ENCODE peak calls at places on chromosomes 12 and 14, in five cellular contexts. Z is CD4-positive, alpha-beta T cell; K is GM04504; J is WERI-Rb-1; R is choroid plexus epithelial cell. V is an unnamed sample.

GRCh38 chr12:121789233-121789781 is 4.2 kb downstream of the RHOF start:
- DNase-seq in Z (no peak), K (no peak), J (no peak), R (no peak), V (no peak)

GRCh38 chr12:49838973-49839633 is 3.8 kb downstream of the BCDIN3D start:
- DNase-seq in Z (no peak), K (no peak), J (peak), R (peak), V (no peak)

GRCh38 chr14:44989497-44990440 is 27.8 kb downstream of the TOGARAM1 start:
- DNase-seq in Z (no peak), K (no peak), J (no peak), R (no peak), V (no peak)

GRCh38 chr14:66509874-66510273 is 1.9 kb downstream of the GPHN start:
- DNase-seq in Z (no peak), K (no peak), J (no peak), R (peak), V (no peak)

GRCh38 chr12:108839011-108839889 is 18.1 kb downstream of the SSH1 start:
- DNase-seq in Z (no peak), K (peak), J (no peak), R (no peak), V (no peak)

GRCh38 chr14:70888681-70889175 is 18.5 kb upstream of the PCNX1 start:
- DNase-seq in Z (no peak), K (no peak), J (no peak), R (peak), V (no peak)

GRCh38 chr12:32106153-32106516 is 512 bp upstream of the BICD1 start:
- DNase-seq in Z (no peak), K (no peak), J (no peak), R (no peak), V (no peak)

GRCh38 chr12:27060740-27061139 is 21.6 kb downstream of the C12orf71 start:
- DNase-seq in Z (no peak), K (no peak), J (no peak), R (no peak), V (no peak)

GRCh38 chr12:131075194-131075593 is 121.5 kb downstream of the ADGRD1 start:
- DNase-seq in Z (no peak), K (no peak), J (no peak), R (no peak), V (no peak)

GRCh38 chr12:68070957-68071356 is 81.7 kb downstream of the IFNG-AS1 start:
- DNase-seq in Z (no peak), K (no peak), J (no peak), R (no peak), V (no peak)

GRCh38 chr12:3263939-3264699 is 186.9 kb downstream of the TSPAN9 start:
- DNase-seq in Z (no peak), K (no peak), J (no peak), R (no peak), V (no peak)

GRCh38 chr12:10101042-10101579 is 2.3 kb upstream of the CLEC1A start:
- DNase-seq in Z (no peak), K (peak), J (no peak), R (peak), V (no peak)